ENCODE peak calls at places on chromosomes 13 and 19, in seven cellular contexts. Q, C, Z, J, H, E and S are unnamed samples.

GRCh38 chr13:31587696-31588266 is 151.5 kb upstream of the RXFP2 start:
- DNase-seq in Q (peak; percentile 73), C (no peak), Z (no peak), J (no peak), H (peak; percentile 60), E (no peak), S (no peak)

GRCh38 chr19:17447704-17448189 is 721 bp downstream of the TMEM221 start:
- DNase-seq in Q (no peak), C (no peak), Z (no peak), J (no peak), H (no peak), E (no peak), S (no peak)

GRCh38 chr13:77779461-77780272 is 82.2 kb downstream of the SLAIN1 start:
- DNase-seq in Q (peak; percentile 86), C (peak; percentile 22), Z (peak; percentile 88), J (peak; percentile 66), H (peak; percentile 75), E (peak; percentile 59), S (no peak)

GRCh38 chr19:4007836-4008539 is 452 bp downstream of the PIAS4 start:
- DNase-seq in Q (no peak), C (no peak), Z (no peak), J (peak; percentile 40), H (no peak), E (peak; percentile 30), S (no peak)

GRCh38 chr13:107669356-107669755 is 546.0 kb downstream of the LIG4 start:
- DNase-seq in Q (peak; percentile 49), C (peak; percentile 41), Z (no peak), J (no peak), H (peak; percentile 36), E (no peak), S (no peak)

GRCh38 chr13:31595568-31595967 is 143.8 kb upstream of the RXFP2 start:
- DNase-seq in Q (peak; percentile 74), C (no peak), Z (no peak), J (no peak), H (peak; percentile 53), E (no peak), S (no peak)

GRCh38 chr13:59211636-59212035 is 952.1 kb downstream of the DIAPH3 start:
- DNase-seq in Q (no peak), C (no peak), Z (no peak), J (no peak), H (no peak), E (no peak), S (no peak)

GRCh38 chr19:48501446-48501960 is 10.1 kb downstream of the LMTK3 start:
- DNase-seq in Q (no peak), C (peak; percentile 93), Z (no peak), J (no peak), H (no peak), E (peak; percentile 90), S (no peak)

GRCh38 chr19:12733369-12733896 is 1.1 kb downstream of the TRIR start:
- DNase-seq in Q (peak; percentile 74), C (peak; percentile 44), Z (peak; percentile 45), J (no peak), H (peak; percentile 51), E (peak; percentile 74), S (no peak)

GRCh38 chr19:1521636-1522035 is 2.2 kb upstream of the PLK5 start:
- DNase-seq in Q (no peak), C (no peak), Z (no peak), J (no peak), H (no peak), E (no peak), S (no peak)

GRCh38 chr13:113846639-113847318 is 17.1 kb downstream of the GAS6 start:
- DNase-seq in Q (no peak), C (no peak), Z (no peak), J (no peak), H (no peak), E (no peak), S (no peak)

GRCh38 chr13:64446372-64446771 is 2783.8 kb downstream of the PCDH9 start:
- DNase-seq in Q (no peak), C (no peak), Z (no peak), J (no peak), H (no peak), E (no peak), S (no peak)

GRCh38 chr13:65638572-65639168 is 1591.5 kb downstream of the PCDH9 start:
- DNase-seq in Q (peak; percentile 65), C (peak; percentile 2), Z (peak; percentile 78), J (peak; percentile 15), H (peak; percentile 59), E (peak; percentile 34), S (no peak)

GRCh38 chr13:41499452-41499851 is 42.1 kb downstream of the RGCC start:
- DNase-seq in Q (no peak), C (no peak), Z (no peak), J (no peak), H (no peak), E (no peak), S (no peak)
- TF ChIP-seq CTCF in Q (no peak), C (no peak), Z (no peak), J (no peak), H (no peak), E (no peak), S (no peak)

GRCh38 chr13:101919541-101920306 is 467.2 kb downstream of the ITGBL1 start:
- DNase-seq in Q (peak; percentile 15), C (no peak), Z (peak; percentile 44), J (no peak), H (peak; percentile 16), E (no peak), S (no peak)
- H3K4me3 ChIP-seq in Q (no peak overlapping the region), C (no peak overlapping the region), Z (peak overlapping the region; percentile 29), J (no peak overlapping the region), H (no peak overlapping the region), E (no peak overlapping the region), S (peak overlapping the region; percentile 15)

GRCh38 chr13:67366533-67366932 is 136.4 kb upstream of the PCDH9 start:
- DNase-seq in Q (peak; percentile 52), C (no peak), Z (peak; percentile 56), J (no peak), H (peak; percentile 5), E (no peak), S (no peak)
- TF ChIP-seq CTCF in Q (peak; percentile 30), C (peak; percentile 25), Z (no peak), J (no peak), H (peak; percentile 21), E (peak; percentile 54), S (no peak)

GRCh38 chr19:16064209-16064889 is 11.9 kb upstream of the TPM4 start:
- DNase-seq in Q (peak; percentile 40), C (no peak), Z (no peak), J (no peak), H (no peak), E (no peak), S (no peak)

GRCh38 chr19:16060294-16060693 is 16.0 kb upstream of the TPM4 start:
- DNase-seq in Q (no peak), C (no peak), Z (no peak), J (no peak), H (no peak), E (no peak), S (no peak)

GRCh38 chr19:16066611-16067104 is 9.6 kb upstream of the TPM4 start:
- DNase-seq in Q (peak; percentile 86), C (peak; percentile 62), Z (peak; percentile 77), J (no peak), H (peak; percentile 53), E (peak; percentile 72), S (no peak)

GRCh38 chr19:16062789-16063188 is 13.5 kb upstream of the TPM4 start:
- DNase-seq in Q (no peak), C (no peak), Z (no peak), J (no peak), H (no peak), E (peak; percentile 68), S (no peak)

DNA sequence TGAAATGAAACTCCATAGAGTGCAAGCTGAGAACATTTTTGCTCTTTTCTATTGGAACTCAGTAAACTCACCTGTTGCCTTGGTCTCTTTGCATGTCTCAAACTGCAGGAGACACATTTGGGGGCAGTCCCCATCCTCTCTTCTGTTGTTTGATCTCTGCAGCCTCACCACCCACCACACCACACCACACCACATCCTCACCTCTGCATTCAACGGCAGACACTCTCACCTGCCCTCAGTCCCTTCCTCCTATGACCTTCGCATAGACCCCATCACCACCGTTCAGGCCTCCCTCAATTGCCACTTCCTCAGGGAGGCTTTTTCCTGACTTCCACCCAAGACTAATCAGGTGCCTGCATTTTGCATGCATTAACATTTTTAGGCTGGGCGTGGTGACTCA is 14.4 kb upstream of the TPM4 start:
- DNase-seq in Q (no peak), C (no peak), Z (no peak), J (no peak), H (no peak), E (no peak), S (no peak)
- H3K4me3 ChIP-seq in Q (no peak overlapping the region), C (no peak overlapping the region), Z (no peak overlapping the region), J (no peak overlapping the region), H (no peak overlapping the region), E (no peak overlapping the region), S (no peak overlapping the region)

DNA sequence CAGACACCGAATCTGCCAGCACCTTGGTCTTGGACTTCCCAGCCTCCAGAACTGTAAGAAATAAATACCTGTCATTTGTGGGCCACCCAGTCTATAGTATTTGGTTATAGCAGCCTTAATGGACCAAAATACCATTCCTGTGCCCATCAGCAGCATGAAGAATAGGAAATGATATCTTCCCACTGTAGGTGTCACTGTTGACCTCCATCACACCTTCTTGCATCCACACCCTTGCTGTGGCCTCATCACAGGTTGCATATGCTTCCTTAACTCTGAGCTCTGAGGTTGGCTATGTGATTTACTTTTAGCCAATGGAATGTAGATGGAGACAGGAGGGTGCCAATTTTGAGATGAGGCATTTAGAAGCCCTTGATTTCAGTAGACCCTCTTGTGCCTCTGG is 242.0 kb upstream of the TSHZ3 start:
- DNase-seq in Q (no peak), C (peak; percentile 34), Z (no peak), J (no peak), H (no peak), E (no peak), S (no peak)
- TF ChIP-seq CTCF in Q (no peak), C (no peak), Z (no peak), J (no peak), H (no peak), E (no peak), S (no peak)

DNA sequence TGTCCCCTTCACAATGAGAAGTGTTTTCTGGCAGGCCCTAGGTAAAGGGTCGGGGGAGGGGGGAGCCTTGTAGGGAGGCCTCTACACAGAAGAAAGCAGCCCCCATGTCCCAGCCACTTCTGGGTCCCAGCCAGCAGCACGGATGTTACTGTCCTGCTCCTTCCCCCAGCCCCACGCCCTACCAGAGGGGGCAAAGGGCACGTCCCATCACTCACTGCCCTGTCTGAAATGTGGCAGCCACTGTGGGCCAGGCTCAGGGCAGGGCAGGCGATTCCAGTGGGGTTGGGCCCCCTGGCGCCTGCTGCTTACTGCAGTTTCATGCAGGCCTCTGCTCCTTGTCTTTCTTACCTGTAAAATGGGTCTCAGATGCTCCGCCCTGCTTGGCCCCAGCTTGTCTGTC is 6.1 kb upstream of the SLC25A42 start:
- DNase-seq in Q (no peak), C (no peak), Z (no peak), J (no peak), H (no peak), E (no peak), S (no peak)
- H3K4me3 ChIP-seq in Q (no peak overlapping the region), C (no peak overlapping the region), Z (no peak overlapping the region), J (no peak overlapping the region), H (no peak overlapping the region), E (no peak overlapping the region), S (no peak overlapping the region)